ENCODE peak calls at places on chromosomes 2 and 18, in four cellular contexts. X is CD4-positive, alpha-beta memory T cell; N is thyroid gland; U is lung. G is an unnamed sample.
A peak's percentile ranks its signal among the peaks of the same experiment; 100 is the strongest.

GRCh38 chr2:234290671-234291070 is 206.2 kb downstream of the ARL4C start:
- DNase-seq in N (peak; percentile 13), X (peak; percentile 92), U (no peak), G (peak; percentile 88)

GRCh38 chr2:85954192-85954900 is 65.6 kb upstream of the ST3GAL5 start:
- DNase-seq in U (peak; percentile 92), X (no peak), N (peak; percentile 98), G (no peak)

GRCh38 chr18:34491719-34492118 is 218.4 kb upstream of the DTNA start:
- DNase-seq in N (no peak), U (no peak), X (no peak), G (no peak)

GRCh38 chr2:88601302-88601701 is 26.0 kb downstream of the EIF2AK3 start:
- DNase-seq in X (no peak), U (no peak), N (no peak), G (no peak)

GRCh38 chr2:15636972-15637785 is 45.5 kb downstream of the DDX1 start:
- DNase-seq in X (peak; percentile 31), U (peak; percentile 54), N (peak; percentile 84), G (peak; percentile 26)

GRCh38 chr2:71950256-71951066 is 197.2 kb downstream of the CYP26B1 start:
- DNase-seq in X (no peak), U (peak; percentile 43), N (no peak), G (no peak)

GRCh38 chr2:223465793-223466192 is 136.4 kb downstream of the SCG2 start:
- DNase-seq in X (no peak), N (peak; percentile 52), U (peak; percentile 82), G (no peak)

GRCh38 chr2:147665035-147665434 is 179.8 kb upstream of the ACVR2A start:
- DNase-seq in X (no peak), N (no peak), U (no peak), G (no peak)

DNA sequence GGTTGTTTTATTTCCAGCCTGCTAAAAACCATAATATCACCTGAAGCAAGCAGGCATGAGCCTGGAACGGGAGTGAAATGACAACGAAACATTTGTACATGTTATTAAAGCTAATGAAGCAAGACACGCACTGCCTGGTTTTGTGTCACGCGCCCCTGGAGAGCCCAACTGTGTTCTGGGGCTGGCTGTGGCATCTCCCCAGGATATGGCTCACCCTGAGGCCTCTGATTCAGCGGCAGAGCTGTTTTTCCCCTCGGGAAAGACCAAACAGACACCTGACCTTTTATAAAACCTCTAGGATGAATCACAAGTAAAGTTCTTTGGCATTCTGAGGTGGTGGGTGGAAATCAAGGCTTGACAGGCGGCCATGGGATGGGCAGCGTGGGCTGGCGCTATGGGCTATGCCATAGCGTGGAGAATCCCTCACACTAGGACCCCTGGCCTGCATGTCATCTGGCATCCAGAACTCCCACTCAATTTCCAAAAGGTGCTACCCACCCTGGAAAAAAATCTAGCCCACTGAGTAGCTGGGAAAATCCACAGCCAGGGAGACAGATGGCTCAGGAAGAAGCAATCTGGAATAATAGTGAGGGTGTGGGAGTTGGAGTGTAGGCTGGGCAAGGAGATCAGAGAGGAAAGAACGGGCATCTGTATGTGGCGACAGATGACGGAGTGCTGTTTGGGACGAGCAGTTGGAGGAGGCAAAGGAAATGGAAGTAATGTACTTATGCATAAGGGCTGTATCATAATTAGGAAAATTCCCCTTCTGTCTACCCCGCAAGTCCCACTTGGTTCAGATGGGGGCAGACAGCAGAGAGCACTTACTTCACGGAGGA is 262.0 kb downstream of the AFF3 start:
- DNase-seq in U (no peak), X (no peak), N (peak; percentile 31), G (no peak)
- H3K4me1 ChIP-seq in U (peaks cover 13% of the 10 kb centered on the region), X (no peaks in the 10 kb centered on the region), N (peaks cover 43% of the 10 kb centered on the region), G (no peaks in the 10 kb centered on the region)

DNA sequence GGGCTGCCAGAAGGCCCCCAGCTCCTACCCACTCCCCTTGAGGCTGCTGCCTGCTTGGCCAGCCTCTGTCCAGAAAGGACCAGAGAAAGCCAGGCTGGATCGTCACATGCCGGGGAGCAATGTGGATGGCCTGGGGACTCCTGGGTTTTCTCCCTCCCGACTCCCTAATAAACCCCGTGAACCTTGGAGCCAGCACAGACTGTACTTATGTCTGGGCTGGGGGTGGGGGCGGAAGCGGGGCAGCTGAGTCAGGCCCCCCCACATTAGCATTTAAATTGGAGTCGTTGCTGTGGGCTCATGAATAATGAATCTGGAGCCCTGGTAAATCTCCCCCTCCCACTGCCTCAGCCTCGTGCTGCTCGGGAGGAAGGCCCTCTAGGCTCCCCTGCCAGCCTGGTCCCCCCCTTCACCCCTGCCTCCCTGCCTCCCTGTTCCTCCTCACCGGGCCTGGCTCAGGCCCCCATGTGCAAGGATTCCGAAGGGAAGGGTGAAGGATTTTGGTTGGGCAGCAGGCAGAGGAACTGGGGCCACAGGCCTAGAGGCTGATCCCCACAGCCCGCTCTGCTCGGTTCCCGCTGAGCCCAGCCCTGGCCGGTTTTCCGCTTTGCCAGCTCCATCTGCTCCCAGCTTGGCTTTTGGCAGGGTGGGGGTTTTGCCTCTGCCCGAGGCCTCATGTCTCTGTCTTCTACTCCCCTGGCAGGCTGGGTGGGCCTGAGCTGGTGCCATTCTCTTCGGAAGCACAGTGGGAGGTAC is 7.3 kb upstream of the ASIC4 start:
- DNase-seq in N (no peak), X (no peak), U (no peak), G (no peak)
- H3K36me3 ChIP-seq in N (peaks cover 24% of the 10 kb centered on the region), X (peaks cover 5% of the 10 kb centered on the region), U (peaks cover 4% of the 10 kb centered on the region), G (no peaks in the 10 kb centered on the region)

DNA sequence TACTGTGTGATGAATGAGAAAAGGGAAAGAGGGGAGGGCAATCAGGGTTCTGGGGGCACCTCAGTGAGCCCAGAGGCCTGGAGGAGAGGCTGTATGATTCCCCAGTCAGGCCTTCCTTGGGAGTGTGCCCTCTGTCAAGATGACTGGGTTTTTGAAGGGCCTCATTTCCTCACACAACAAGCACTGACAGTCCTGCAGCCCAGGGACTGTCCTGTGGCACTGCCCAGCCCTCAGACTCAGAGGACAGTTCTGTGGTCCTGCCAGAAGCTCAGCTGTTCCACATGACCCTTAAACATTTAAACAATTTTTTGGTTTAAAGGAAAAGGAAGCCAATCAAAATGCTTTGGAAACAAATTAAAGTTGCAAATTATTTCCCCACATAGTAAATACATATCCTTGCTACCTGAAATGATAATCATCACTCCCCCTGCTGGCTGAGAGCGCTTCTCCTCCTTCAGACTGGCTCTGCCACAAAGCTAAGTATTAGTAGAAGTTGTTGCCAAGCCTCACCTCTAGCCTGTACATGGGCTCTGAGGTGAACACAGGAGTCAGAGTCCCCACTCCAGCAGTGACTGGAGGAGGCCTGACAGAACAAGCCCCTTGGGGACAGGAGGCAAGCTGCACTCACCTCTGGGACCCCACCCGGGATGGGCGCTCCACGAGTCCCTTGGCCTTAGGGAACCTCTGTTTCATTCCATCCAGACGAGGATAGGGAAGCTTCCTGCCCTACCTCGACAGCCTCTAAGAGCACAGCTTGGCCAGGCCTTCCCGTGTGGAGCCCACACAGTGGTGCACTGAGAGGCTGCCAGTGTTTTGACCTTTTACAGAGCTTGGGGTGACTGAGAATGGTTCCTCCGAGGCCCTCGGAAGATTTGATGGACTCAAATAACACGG is 91.2 kb upstream of the SMAD7 start:
- DNase-seq in U (peak; percentile 64), N (peak; percentile 83), X (peak; percentile 34), G (peak; percentile 53)
- H3K4me1 ChIP-seq in U (no peaks in the 10 kb centered on the region), N (peaks cover 10% of the 10 kb centered on the region), X (no peaks in the 10 kb centered on the region), G (no peaks in the 10 kb centered on the region)

DNA sequence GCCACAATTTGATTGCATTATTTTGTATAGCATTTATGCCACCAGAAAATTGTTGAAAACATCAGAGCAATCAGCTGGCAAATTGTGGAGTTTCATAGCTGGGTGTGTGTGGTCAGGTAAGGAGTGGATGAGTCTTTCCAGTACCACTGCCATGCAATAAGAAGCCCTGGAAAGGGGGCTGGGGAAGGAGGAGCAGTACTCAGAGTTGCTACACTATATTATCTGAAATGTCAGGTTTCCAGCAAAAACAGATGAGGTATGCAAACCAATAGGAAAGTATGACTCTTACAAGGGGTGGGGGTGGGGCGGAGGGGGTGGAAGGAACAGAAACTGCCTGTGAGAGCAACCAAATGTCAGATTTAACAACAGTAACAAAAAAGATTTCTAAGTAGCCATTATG is 112.2 kb downstream of the SOS1 start:
- DNase-seq in X (no peak), U (no peak), N (no peak), G (no peak)
- H3K36me3 ChIP-seq in X (peaks cover 24% of the 10 kb centered on the region), U (peaks cover 16% of the 10 kb centered on the region), N (peaks cover 7% of the 10 kb centered on the region), G (peaks cover 45% of the 10 kb centered on the region)

GRCh38 chr18:2894131-2894840 is 47.5 kb downstream of the EMILIN2 start:
- DNase-seq in N (peak; percentile 30), U (no peak), X (no peak), G (no peak)
- H3K4me1 ChIP-seq in N (peaks cover 9% of the 10 kb centered on the region), U (peaks cover 5% of the 10 kb centered on the region), X (peaks cover 54% of the 10 kb centered on the region), G (peaks cover 19% of the 10 kb centered on the region)

DNA sequence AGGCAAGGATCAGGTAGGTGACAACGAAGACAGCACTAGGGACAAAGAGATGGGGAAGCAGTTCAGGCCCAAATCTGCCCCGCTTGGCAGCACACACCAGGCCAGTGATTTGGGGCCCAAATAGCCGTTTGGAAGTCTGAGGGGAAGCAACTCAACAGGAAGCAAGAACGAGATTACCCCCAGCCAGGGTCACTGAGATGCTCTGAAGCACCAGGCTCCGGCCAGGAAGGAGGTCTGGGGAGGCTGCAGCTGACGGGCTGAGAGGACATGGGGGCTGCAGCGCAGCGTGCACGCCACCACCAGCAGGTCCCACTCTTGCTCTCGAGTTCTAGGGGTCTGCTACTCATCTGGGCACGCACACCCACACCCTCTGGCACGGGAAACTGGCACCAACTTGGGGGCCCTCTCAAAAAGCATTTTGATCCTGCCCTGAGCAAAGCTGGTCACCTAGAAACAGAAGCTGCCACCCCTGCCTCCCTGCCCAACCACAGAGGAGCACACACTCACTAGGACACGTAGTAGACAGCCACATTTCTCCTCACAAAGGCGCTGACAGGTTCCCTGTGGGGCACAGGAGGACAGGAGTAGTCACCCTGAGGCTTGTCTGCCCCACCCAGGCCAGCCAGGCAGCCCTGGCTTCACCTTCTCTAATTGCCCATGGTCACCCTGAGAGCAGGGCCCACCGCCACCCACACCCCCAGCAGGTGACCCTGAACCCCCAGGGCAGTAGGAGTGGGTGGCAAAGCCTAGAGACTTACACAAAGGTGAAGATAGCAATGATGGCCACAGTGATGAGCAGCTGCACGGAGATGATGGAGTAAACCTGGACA is 8.4 kb downstream of the PNKD start:
- DNase-seq in X (no peak), N (no peak), U (no peak), G (no peak)
- H3K36me3 ChIP-seq in X (peaks cover 95% of the 10 kb centered on the region), N (peaks cover 76% of the 10 kb centered on the region), U (peaks cover 25% of the 10 kb centered on the region), G (peaks cover 92% of the 10 kb centered on the region)